ENCODE peak calls at places on chromosomes 4 and X, in five cellular contexts. One of them, this sample, is unnamed. For H3K27me3 and H3K36me3, the result is how much of the 10 kb centered on the place peaks cover.

GRCh38 chr4:107392380-107392779 is 327.7 kb downstream of the PAPSS1 start:
- DNase-seq in CD8-positive, alpha-beta T cell: no peak
- DNase-seq in brain microvascular endothelial cell: no peak
- DNase-seq in Peyer's patch: no peak
- DNase-seq in body of pancreas: no peak
- DNase-seq in this sample: no peak

GRCh38 chrX:154046262-154046771 is 26.6 kb upstream of the IRAK1 start:
- DNase-seq in CD8-positive, alpha-beta T cell: no peak
- DNase-seq in body of pancreas: peak
- DNase-seq in brain microvascular endothelial cell: peak
- DNase-seq in Peyer's patch: no peak
- DNase-seq in this sample: peak

GRCh38 chr4:82256718-82257117 is 117.1 kb downstream of the HNRNPD start:
- DNase-seq in CD8-positive, alpha-beta T cell: no peak
- DNase-seq in body of pancreas: no peak
- DNase-seq in Peyer's patch: no peak
- DNase-seq in brain microvascular endothelial cell: no peak
- DNase-seq in this sample: no peak

GRCh38 chr4:36269116-36269515 is 12.3 kb upstream of the DTHD1 start:
- DNase-seq in brain microvascular endothelial cell: no peak
- DNase-seq in Peyer's patch: no peak
- DNase-seq in body of pancreas: no peak
- DNase-seq in CD8-positive, alpha-beta T cell: peak
- DNase-seq in this sample: no peak

GRCh38 chr4:140085062-140085622 is 68.8 kb downstream of the MAML3 start:
- DNase-seq in brain microvascular endothelial cell: no peak
- DNase-seq in Peyer's patch: no peak
- DNase-seq in body of pancreas: no peak
- DNase-seq in CD8-positive, alpha-beta T cell: no peak
- DNase-seq in this sample: no peak

GRCh38 chr4:33369366-33369899 is 2649.3 kb downstream of the PCDH7 start:
- DNase-seq in brain microvascular endothelial cell: no peak
- DNase-seq in Peyer's patch: no peak
- DNase-seq in body of pancreas: no peak
- DNase-seq in CD8-positive, alpha-beta T cell: no peak
- DNase-seq in this sample: peak

GRCh38 chr4:44157611-44158277 is 290.9 kb downstream of the KCTD8 start:
- DNase-seq in brain microvascular endothelial cell: no peak
- DNase-seq in Peyer's patch: no peak
- DNase-seq in CD8-positive, alpha-beta T cell: no peak
- DNase-seq in body of pancreas: no peak
- DNase-seq in this sample: no peak

GRCh38 chr4:140568507-140569306 is at the start of gene UCP1:
- DNase-seq in CD8-positive, alpha-beta T cell: no peak
- DNase-seq in Peyer's patch: no peak
- DNase-seq in body of pancreas: peak
- DNase-seq in brain microvascular endothelial cell: no peak
- DNase-seq in this sample: peak

GRCh38 chrX:19658030-19658429 is 142.7 kb upstream of the MAP3K15 start:
- DNase-seq in Peyer's patch: no peak
- DNase-seq in CD8-positive, alpha-beta T cell: no peak
- DNase-seq in brain microvascular endothelial cell: no peak
- DNase-seq in body of pancreas: no peak
- DNase-seq in this sample: no peak

GRCh38 chrX:2894885-2895292 is 34.2 kb downstream of the ARSD start:
- DNase-seq in CD8-positive, alpha-beta T cell: no peak
- DNase-seq in body of pancreas: peak
- DNase-seq in brain microvascular endothelial cell: no peak
- DNase-seq in Peyer's patch: peak
- DNase-seq in this sample: no peak

GRCh38 chr4:113293043-113293560 is 243.6 kb downstream of the ANK2 start:
- DNase-seq in brain microvascular endothelial cell: peak
- DNase-seq in body of pancreas: no peak
- DNase-seq in Peyer's patch: peak
- DNase-seq in CD8-positive, alpha-beta T cell: no peak
- DNase-seq in this sample: no peak

GRCh38 chr4:96524311-96524875 is 684.5 kb downstream of the PDHA2 start:
- DNase-seq in brain microvascular endothelial cell: no peak
- DNase-seq in CD8-positive, alpha-beta T cell: no peak
- DNase-seq in Peyer's patch: no peak
- DNase-seq in body of pancreas: no peak
- DNase-seq in this sample: no peak

GRCh38 chr4:117064297-117064696 is 21.1 kb downstream of the TRAM1L1 start:
- DNase-seq in CD8-positive, alpha-beta T cell: no peak
- DNase-seq in body of pancreas: no peak
- DNase-seq in Peyer's patch: no peak
- DNase-seq in brain microvascular endothelial cell: peak
- DNase-seq in this sample: peak

GRCh38 chr4:126241631-126242030 is 926.9 kb downstream of the FAT4 start:
- DNase-seq in Peyer's patch: no peak
- DNase-seq in CD8-positive, alpha-beta T cell: no peak
- DNase-seq in body of pancreas: no peak
- DNase-seq in brain microvascular endothelial cell: no peak
- DNase-seq in this sample: no peak

GRCh38 chr4:107647591-107647990 is 72.4 kb downstream of the PAPSS1 start:
- DNase-seq in brain microvascular endothelial cell: no peak
- DNase-seq in Peyer's patch: no peak
- DNase-seq in CD8-positive, alpha-beta T cell: no peak
- DNase-seq in body of pancreas: no peak
- DNase-seq in this sample: no peak

GRCh38 chrX:48891402-48892288 is 5.9 kb downstream of the TIMM17B start:
- DNase-seq in Peyer's patch: peak
- DNase-seq in body of pancreas: peak
- DNase-seq in brain microvascular endothelial cell: peak
- DNase-seq in CD8-positive, alpha-beta T cell: peak
- DNase-seq in this sample: peak

GRCh38 chr4:73839071-73839470 is 2.6 kb downstream of the CXCL6 start:
- DNase-seq in Peyer's patch: no peak
- DNase-seq in body of pancreas: no peak
- DNase-seq in brain microvascular endothelial cell: no peak
- DNase-seq in CD8-positive, alpha-beta T cell: no peak
- DNase-seq in this sample: no peak

GRCh38 chr4:41360214-41360910 is 103.6 kb downstream of the UCHL1 start:
- DNase-seq in Peyer's patch: peak
- DNase-seq in body of pancreas: peak
- DNase-seq in brain microvascular endothelial cell: no peak
- DNase-seq in CD8-positive, alpha-beta T cell: no peak
- DNase-seq in this sample: peak

GRCh38 chr4:9977518-9978031 is 43.7 kb downstream of the SLC2A9 start:
- DNase-seq in brain microvascular endothelial cell: no peak
- DNase-seq in CD8-positive, alpha-beta T cell: no peak
- DNase-seq in Peyer's patch: no peak
- DNase-seq in body of pancreas: no peak
- DNase-seq in this sample: no peak

GRCh38 chrX:2628751-2629315 is 62.3 kb upstream of the CD99 start:
- DNase-seq in CD8-positive, alpha-beta T cell: peak
- DNase-seq in Peyer's patch: no peak
- DNase-seq in brain microvascular endothelial cell: no peak
- DNase-seq in body of pancreas: no peak
- DNase-seq in this sample: no peak

GRCh38 chr4:150115851-150116250 is 37.6 kb downstream of the DCLK2 start:
- DNase-seq in Peyer's patch: no peak
- DNase-seq in CD8-positive, alpha-beta T cell: no peak
- DNase-seq in body of pancreas: no peak
- DNase-seq in brain microvascular endothelial cell: no peak
- DNase-seq in this sample: no peak

GRCh38 chrX:9566150-9566621 is 101.3 kb downstream of the TBL1X start:
- DNase-seq in CD8-positive, alpha-beta T cell: no peak
- DNase-seq in Peyer's patch: peak
- DNase-seq in body of pancreas: peak
- DNase-seq in brain microvascular endothelial cell: peak
- DNase-seq in this sample: peak

GRCh38 chrX:70012756-70013155 is 37.0 kb downstream of the AWAT2 start:
- DNase-seq in brain microvascular endothelial cell: no peak
- DNase-seq in Peyer's patch: no peak
- DNase-seq in body of pancreas: no peak
- DNase-seq in CD8-positive, alpha-beta T cell: no peak
- DNase-seq in this sample: no peak

GRCh38 chrX:48601741-48602394 is 4.6 kb downstream of the WDR13 start:
- DNase-seq in body of pancreas: no peak
- DNase-seq in Peyer's patch: no peak
- DNase-seq in CD8-positive, alpha-beta T cell: no peak
- DNase-seq in brain microvascular endothelial cell: no peak
- DNase-seq in this sample: no peak

GRCh38 chr4:83054928-83055327 is 19.9 kb downstream of the COPS4 start:
- DNase-seq in Peyer's patch: no peak
- DNase-seq in brain microvascular endothelial cell: no peak
- DNase-seq in CD8-positive, alpha-beta T cell: no peak
- DNase-seq in body of pancreas: no peak
- DNase-seq in this sample: no peak

GRCh38 chr4:164514765-164515164 is 239.2 kb upstream of the SMIM31 start:
- DNase-seq in Peyer's patch: no peak
- DNase-seq in CD8-positive, alpha-beta T cell: no peak
- DNase-seq in body of pancreas: no peak
- DNase-seq in brain microvascular endothelial cell: no peak
- DNase-seq in this sample: no peak

GRCh38 chr4:112170451-112170993 is 25.3 kb downstream of the FAM241A start:
- DNase-seq in CD8-positive, alpha-beta T cell: no peak
- DNase-seq in body of pancreas: no peak
- DNase-seq in brain microvascular endothelial cell: peak
- DNase-seq in Peyer's patch: no peak
- DNase-seq in this sample: peak

GRCh38 chrX:106300656-106301055 is 132.6 kb downstream of the PWWP3B start:
- DNase-seq in Peyer's patch: no peak
- DNase-seq in CD8-positive, alpha-beta T cell: no peak
- DNase-seq in body of pancreas: no peak
- DNase-seq in brain microvascular endothelial cell: no peak
- DNase-seq in this sample: no peak

GRCh38 chr4:140603286-140603685 is 34.5 kb upstream of the UCP1 start:
- DNase-seq in brain microvascular endothelial cell: no peak
- DNase-seq in body of pancreas: no peak
- DNase-seq in Peyer's patch: no peak
- DNase-seq in CD8-positive, alpha-beta T cell: no peak
- DNase-seq in this sample: peak

GRCh38 chr4:106914223-106914622 is 121.9 kb downstream of the DKK2 start:
- DNase-seq in CD8-positive, alpha-beta T cell: no peak
- DNase-seq in brain microvascular endothelial cell: no peak
- DNase-seq in Peyer's patch: no peak
- DNase-seq in body of pancreas: no peak
- DNase-seq in this sample: no peak

DNA sequence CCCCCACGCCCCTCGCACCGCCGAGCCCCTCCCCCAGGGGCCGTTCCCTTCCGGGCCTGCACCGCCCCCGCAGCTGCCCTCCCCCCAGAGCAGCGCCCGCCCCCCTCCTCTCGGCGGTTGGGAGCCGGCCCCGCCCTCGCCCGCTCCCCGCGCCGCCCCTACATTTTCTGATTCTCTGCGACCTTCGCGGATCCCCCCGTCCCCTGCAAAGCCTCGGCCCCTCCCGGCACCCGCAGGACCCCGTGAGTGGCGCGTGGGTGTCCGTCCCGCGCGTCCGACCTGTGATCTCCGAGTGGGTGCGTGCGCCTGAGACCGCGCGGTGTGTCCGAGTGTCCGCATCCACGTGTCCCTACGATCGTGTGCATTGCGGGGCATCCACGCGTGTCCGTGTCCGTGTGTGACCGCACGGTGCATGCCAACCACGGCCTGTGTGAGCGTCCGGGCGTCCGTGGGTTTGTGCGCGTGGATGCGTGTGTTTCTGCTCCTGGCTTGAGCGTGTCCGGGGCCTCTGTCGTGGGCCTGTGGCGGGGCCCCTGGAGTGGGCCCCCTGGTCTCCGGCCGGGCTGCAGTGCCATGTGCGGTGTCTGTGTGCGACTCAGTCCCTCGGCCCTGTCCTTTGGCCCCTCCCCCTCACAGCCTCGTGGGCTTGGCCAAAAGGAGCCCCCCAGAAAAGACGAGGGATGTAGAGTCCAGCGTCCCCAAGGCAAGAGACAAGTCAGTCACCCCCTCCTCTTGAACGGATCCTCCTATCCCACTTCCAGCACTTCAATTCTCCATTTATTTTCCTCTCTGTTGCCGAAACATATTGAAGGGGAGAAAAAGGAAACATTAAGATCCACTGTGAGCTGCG is 8.8 kb upstream of the NKX1-1 start:
- DNase-seq in CD8-positive, alpha-beta T cell: no peak
- DNase-seq in body of pancreas: no peak
- DNase-seq in Peyer's patch: peak
- DNase-seq in brain microvascular endothelial cell: no peak
- DNase-seq in this sample: no peak
- H3K27me3 ChIP-seq in CD8-positive, alpha-beta T cell: under half
- H3K27me3 ChIP-seq in body of pancreas: under half
- H3K27me3 ChIP-seq in Peyer's patch: under half
- H3K27me3 ChIP-seq in brain microvascular endothelial cell: under half
- H3K27me3 ChIP-seq in this sample: under half

DNA sequence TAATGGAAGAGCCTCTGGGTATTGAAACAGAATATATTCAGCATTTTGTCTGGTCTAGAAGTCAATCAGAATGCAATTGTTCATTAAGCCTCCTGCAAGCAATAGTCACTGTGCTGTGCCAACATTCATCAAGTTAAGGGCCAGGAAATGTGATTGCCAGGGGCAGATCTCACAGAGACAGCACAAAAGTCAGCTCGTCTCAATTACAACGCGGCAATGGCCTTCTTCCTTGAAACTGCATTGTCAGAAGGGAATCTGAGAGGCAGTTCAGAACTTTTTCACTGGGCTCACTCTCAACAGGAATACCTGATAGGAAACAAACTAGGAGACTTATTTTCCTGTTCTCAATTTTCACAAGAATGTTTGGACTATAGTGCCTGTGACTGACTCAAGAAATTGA is 131.1 kb upstream of the NR3C2 start:
- DNase-seq in Peyer's patch: no peak
- DNase-seq in body of pancreas: no peak
- DNase-seq in CD8-positive, alpha-beta T cell: no peak
- DNase-seq in brain microvascular endothelial cell: no peak
- DNase-seq in this sample: no peak
- H3K4me3 ChIP-seq in Peyer's patch: no peak
- H3K4me3 ChIP-seq in body of pancreas: no peak
- H3K4me3 ChIP-seq in CD8-positive, alpha-beta T cell: no peak
- H3K4me3 ChIP-seq in brain microvascular endothelial cell: no peak
- H3K4me3 ChIP-seq in this sample: no peak

DNA sequence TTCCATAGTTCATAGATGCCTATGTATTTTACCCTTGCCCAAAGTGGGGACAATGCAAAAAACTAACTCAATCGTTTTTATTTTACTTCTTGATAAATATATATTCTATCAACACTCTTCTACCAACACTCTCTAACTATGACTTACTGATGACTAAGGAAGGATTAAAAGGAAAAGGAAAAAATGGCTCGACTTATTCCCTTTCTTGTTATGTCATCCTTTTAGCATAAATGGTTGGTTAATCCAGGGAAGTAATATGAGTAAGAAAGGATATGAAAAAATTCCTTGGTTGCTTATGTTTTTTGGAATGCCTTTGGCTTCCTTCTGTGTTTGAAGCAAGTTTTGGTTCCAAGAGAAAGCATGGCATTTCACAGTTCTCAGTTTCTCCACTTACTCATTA is 1087.1 kb downstream of the C4orf33 start:
- DNase-seq in CD8-positive, alpha-beta T cell: no peak
- DNase-seq in Peyer's patch: no peak
- DNase-seq in body of pancreas: no peak
- DNase-seq in brain microvascular endothelial cell: no peak
- DNase-seq in this sample: no peak
- H3K36me3 ChIP-seq in CD8-positive, alpha-beta T cell: under half
- H3K36me3 ChIP-seq in Peyer's patch: under half
- H3K36me3 ChIP-seq in body of pancreas: under half
- H3K36me3 ChIP-seq in brain microvascular endothelial cell: under half
- H3K36me3 ChIP-seq in this sample: under half

GRCh38 chr4:3871881-3872833 is 106.0 kb downstream of the ADRA2C start:
- DNase-seq in brain microvascular endothelial cell: no peak
- DNase-seq in body of pancreas: no peak
- DNase-seq in Peyer's patch: peak
- DNase-seq in CD8-positive, alpha-beta T cell: no peak
- DNase-seq in this sample: no peak
- H3K27me3 ChIP-seq in brain microvascular endothelial cell: under half
- H3K27me3 ChIP-seq in body of pancreas: under half
- H3K27me3 ChIP-seq in Peyer's patch: under half
- H3K27me3 ChIP-seq in CD8-positive, alpha-beta T cell: under half
- H3K27me3 ChIP-seq in this sample: under half